ENCODE peak calls at places on chromosomes 13 and 19, in seven cellular contexts. One of them, this sample, is unnamed.

GRCh38 chr13:55160911-55161310 is 1979.8 kb upstream of the PRR20A start:
- DNase-seq in heart right ventricle: no peak
- DNase-seq in breast epithelium: no peak
- DNase-seq in esophagus squamous epithelium: no peak
- DNase-seq in left ventricle myocardium inferior: no peak
- DNase-seq in AG04449: no peak
- DNase-seq in hepatocyte: no peak
- DNase-seq in this sample: no peak

GRCh38 chr19:6677924-6678689 is 8.1 kb upstream of the TNFSF14 start:
- DNase-seq in heart right ventricle: no peak
- DNase-seq in left ventricle myocardium inferior: no peak
- DNase-seq in breast epithelium: no peak
- DNase-seq in AG04449: no peak
- DNase-seq in hepatocyte: peak; percentile 35
- DNase-seq in esophagus squamous epithelium: no peak
- DNase-seq in this sample: no peak

GRCh38 chr13:98802548-98802947 is 50.1 kb upstream of the SLC15A1 start:
- DNase-seq in AG04449: no peak
- DNase-seq in esophagus squamous epithelium: no peak
- DNase-seq in heart right ventricle: no peak
- DNase-seq in left ventricle myocardium inferior: no peak
- DNase-seq in breast epithelium: no peak
- DNase-seq in hepatocyte: no peak
- DNase-seq in this sample: no peak

GRCh38 chr19:12943437-12944044 is 2.1 kb upstream of the RAD23A start:
- DNase-seq in esophagus squamous epithelium: no peak
- DNase-seq in AG04449: no peak
- DNase-seq in left ventricle myocardium inferior: no peak
- DNase-seq in hepatocyte: no peak
- DNase-seq in heart right ventricle: no peak
- DNase-seq in breast epithelium: no peak
- DNase-seq in this sample: no peak

GRCh38 chr13:90717451-90717936 is 630.0 kb upstream of the MIR17HG start:
- DNase-seq in heart right ventricle: no peak
- DNase-seq in AG04449: no peak
- DNase-seq in esophagus squamous epithelium: no peak
- DNase-seq in left ventricle myocardium inferior: no peak
- DNase-seq in hepatocyte: peak; percentile 45
- DNase-seq in breast epithelium: no peak
- DNase-seq in this sample: peak; percentile 94

GRCh38 chr19:22882797-22883196 is 50.7 kb downstream of the ZNF723 start:
- DNase-seq in hepatocyte: peak; percentile 13
- DNase-seq in AG04449: no peak
- DNase-seq in left ventricle myocardium inferior: no peak
- DNase-seq in heart right ventricle: peak; percentile 5
- DNase-seq in breast epithelium: no peak
- DNase-seq in esophagus squamous epithelium: no peak
- DNase-seq in this sample: no peak

GRCh38 chr19:13091400-13092161 is 11.1 kb downstream of the LYL1 start:
- DNase-seq in esophagus squamous epithelium: no peak
- DNase-seq in heart right ventricle: peak; percentile 77
- DNase-seq in left ventricle myocardium inferior: peak; percentile 62
- DNase-seq in AG04449: peak; percentile 69
- DNase-seq in breast epithelium: peak; percentile 84
- DNase-seq in hepatocyte: peak; percentile 77
- DNase-seq in this sample: no peak

GRCh38 chr19:18790566-18791314 is at the start of gene COMP:
- DNase-seq in AG04449: no peak
- DNase-seq in heart right ventricle: no peak
- DNase-seq in hepatocyte: no peak
- DNase-seq in breast epithelium: no peak
- DNase-seq in left ventricle myocardium inferior: no peak
- DNase-seq in esophagus squamous epithelium: no peak
- DNase-seq in this sample: no peak

GRCh38 chr13:50650936-50651638 is 192.4 kb downstream of the DLEU7 start:
- DNase-seq in left ventricle myocardium inferior: no peak
- DNase-seq in hepatocyte: peak; percentile 14
- DNase-seq in AG04449: no peak
- DNase-seq in heart right ventricle: no peak
- DNase-seq in breast epithelium: no peak
- DNase-seq in esophagus squamous epithelium: no peak
- DNase-seq in this sample: no peak

GRCh38 chr19:1395194-1396018 is 5.9 kb downstream of the GAMT start:
- DNase-seq in breast epithelium: no peak
- DNase-seq in heart right ventricle: no peak
- DNase-seq in left ventricle myocardium inferior: no peak
- DNase-seq in esophagus squamous epithelium: no peak
- DNase-seq in hepatocyte: no peak
- DNase-seq in AG04449: no peak
- DNase-seq in this sample: no peak

GRCh38 chr19:58544591-58545285 is 874 bp downstream of the TRIM28 start:
- DNase-seq in esophagus squamous epithelium: no peak
- DNase-seq in breast epithelium: no peak
- DNase-seq in hepatocyte: peak; percentile 88
- DNase-seq in AG04449: no peak
- DNase-seq in heart right ventricle: no peak
- DNase-seq in left ventricle myocardium inferior: no peak
- DNase-seq in this sample: no peak

GRCh38 chr13:109879338-109879737 is 93.0 kb upstream of the IRS2 start:
- DNase-seq in heart right ventricle: no peak
- DNase-seq in hepatocyte: no peak
- DNase-seq in breast epithelium: no peak
- DNase-seq in left ventricle myocardium inferior: peak; percentile 28
- DNase-seq in esophagus squamous epithelium: no peak
- DNase-seq in AG04449: no peak
- DNase-seq in this sample: no peak

GRCh38 chr13:27794921-27795717 is 2.8 kb downstream of the GSX1 start:
- DNase-seq in hepatocyte: no peak
- DNase-seq in AG04449: no peak
- DNase-seq in esophagus squamous epithelium: no peak
- DNase-seq in heart right ventricle: no peak
- DNase-seq in breast epithelium: no peak
- DNase-seq in left ventricle myocardium inferior: no peak
- DNase-seq in this sample: no peak

GRCh38 chr13:43305416-43305815 is 282.0 kb downstream of the DNAJC15 start:
- DNase-seq in hepatocyte: no peak
- DNase-seq in esophagus squamous epithelium: no peak
- DNase-seq in AG04449: no peak
- DNase-seq in heart right ventricle: no peak
- DNase-seq in breast epithelium: no peak
- DNase-seq in left ventricle myocardium inferior: no peak
- DNase-seq in this sample: no peak

GRCh38 chr13:113558461-113558860 is 26.1 kb upstream of the TFDP1 start:
- DNase-seq in left ventricle myocardium inferior: no peak
- DNase-seq in hepatocyte: no peak
- DNase-seq in esophagus squamous epithelium: no peak
- DNase-seq in breast epithelium: peak; percentile 2
- DNase-seq in heart right ventricle: no peak
- DNase-seq in AG04449: no peak
- DNase-seq in this sample: no peak

GRCh38 chr19:1437609-1438008 is 587 bp upstream of the RPS15 start:
- DNase-seq in AG04449: no peak
- DNase-seq in heart right ventricle: no peak
- DNase-seq in esophagus squamous epithelium: no peak
- DNase-seq in breast epithelium: no peak
- DNase-seq in hepatocyte: no peak
- DNase-seq in left ventricle myocardium inferior: no peak
- DNase-seq in this sample: no peak

GRCh38 chr13:94176576-94176975 is 302.9 kb downstream of the DCT start:
- DNase-seq in hepatocyte: no peak
- DNase-seq in heart right ventricle: no peak
- DNase-seq in AG04449: no peak
- DNase-seq in esophagus squamous epithelium: no peak
- DNase-seq in left ventricle myocardium inferior: no peak
- DNase-seq in breast epithelium: no peak
- DNase-seq in this sample: no peak

GRCh38 chr13:74136089-74136658 is 2.0 kb upstream of the KLF12 start:
- DNase-seq in heart right ventricle: peak; percentile 33
- DNase-seq in AG04449: no peak
- DNase-seq in breast epithelium: no peak
- DNase-seq in esophagus squamous epithelium: no peak
- DNase-seq in hepatocyte: peak; percentile 58
- DNase-seq in left ventricle myocardium inferior: peak; percentile 31
- DNase-seq in this sample: no peak

GRCh38 chr19:55370305-55370988 is at the start of gene IL11:
- DNase-seq in heart right ventricle: no peak
- DNase-seq in AG04449: no peak
- DNase-seq in esophagus squamous epithelium: no peak
- DNase-seq in left ventricle myocardium inferior: no peak
- DNase-seq in hepatocyte: peak; percentile 59
- DNase-seq in breast epithelium: no peak
- DNase-seq in this sample: no peak

GRCh38 chr13:30685987-30686386 is 49.4 kb upstream of the ALOX5AP start:
- DNase-seq in esophagus squamous epithelium: no peak
- DNase-seq in heart right ventricle: no peak
- DNase-seq in left ventricle myocardium inferior: no peak
- DNase-seq in breast epithelium: no peak
- DNase-seq in AG04449: no peak
- DNase-seq in hepatocyte: no peak
- DNase-seq in this sample: no peak

GRCh38 chr19:55373318-55373992 is 3.2 kb upstream of the TMEM190 start:
- DNase-seq in hepatocyte: no peak
- DNase-seq in heart right ventricle: no peak
- DNase-seq in left ventricle myocardium inferior: no peak
- DNase-seq in breast epithelium: no peak
- DNase-seq in AG04449: no peak
- DNase-seq in esophagus squamous epithelium: no peak
- DNase-seq in this sample: no peak

GRCh38 chr19:20179946-20180345 is 12.9 kb downstream of the ZNF486 start:
- DNase-seq in left ventricle myocardium inferior: no peak
- DNase-seq in breast epithelium: no peak
- DNase-seq in hepatocyte: no peak
- DNase-seq in heart right ventricle: no peak
- DNase-seq in AG04449: no peak
- DNase-seq in esophagus squamous epithelium: no peak
- DNase-seq in this sample: no peak

GRCh38 chr19:45440873-45441654 is 17.3 kb upstream of the ERCC1 start:
- DNase-seq in AG04449: no peak
- DNase-seq in heart right ventricle: no peak
- DNase-seq in hepatocyte: peak; percentile 43
- DNase-seq in breast epithelium: no peak
- DNase-seq in left ventricle myocardium inferior: no peak
- DNase-seq in esophagus squamous epithelium: no peak
- DNase-seq in this sample: no peak

GRCh38 chr13:42137856-42138537 is 89.5 kb downstream of the DGKH start:
- DNase-seq in left ventricle myocardium inferior: no peak
- DNase-seq in hepatocyte: no peak
- DNase-seq in AG04449: no peak
- DNase-seq in breast epithelium: no peak
- DNase-seq in esophagus squamous epithelium: no peak
- DNase-seq in heart right ventricle: no peak
- DNase-seq in this sample: no peak

GRCh38 chr13:25420161-25420560 is 48.4 kb downstream of the ATP8A2 start:
- DNase-seq in breast epithelium: no peak
- DNase-seq in AG04449: no peak
- DNase-seq in esophagus squamous epithelium: no peak
- DNase-seq in left ventricle myocardium inferior: no peak
- DNase-seq in heart right ventricle: no peak
- DNase-seq in hepatocyte: no peak
- DNase-seq in this sample: no peak

GRCh38 chr19:2981898-2982297 is 4.5 kb downstream of the TLE6 start:
- DNase-seq in left ventricle myocardium inferior: no peak
- DNase-seq in breast epithelium: no peak
- DNase-seq in AG04449: no peak
- DNase-seq in hepatocyte: no peak
- DNase-seq in esophagus squamous epithelium: no peak
- DNase-seq in heart right ventricle: no peak
- DNase-seq in this sample: no peak

GRCh38 chr19:2982556-2982955 is 5.2 kb downstream of the TLE6 start:
- DNase-seq in left ventricle myocardium inferior: no peak
- DNase-seq in AG04449: no peak
- DNase-seq in heart right ventricle: no peak
- DNase-seq in hepatocyte: no peak
- DNase-seq in esophagus squamous epithelium: no peak
- DNase-seq in breast epithelium: no peak
- DNase-seq in this sample: no peak

GRCh38 chr19:2982983-2983350 is 5.6 kb downstream of the TLE6 start:
- DNase-seq in heart right ventricle: peak; percentile 81
- DNase-seq in left ventricle myocardium inferior: peak; percentile 89
- DNase-seq in hepatocyte: peak; percentile 86
- DNase-seq in breast epithelium: peak; percentile 96
- DNase-seq in esophagus squamous epithelium: no peak
- DNase-seq in AG04449: peak; percentile 67
- DNase-seq in this sample: no peak

GRCh38 chr19:2984196-2984490 is 6.8 kb downstream of the TLE6 start:
- DNase-seq in heart right ventricle: no peak
- DNase-seq in breast epithelium: no peak
- DNase-seq in AG04449: no peak
- DNase-seq in esophagus squamous epithelium: no peak
- DNase-seq in hepatocyte: no peak
- DNase-seq in left ventricle myocardium inferior: no peak
- DNase-seq in this sample: no peak

GRCh38 chr19:2983351-2984195 is 6.2 kb downstream of the TLE6 start:
- DNase-seq in hepatocyte: peak; percentile 75
- DNase-seq in heart right ventricle: peak; percentile 75
- DNase-seq in left ventricle myocardium inferior: peak; percentile 74
- DNase-seq in esophagus squamous epithelium: no peak
- DNase-seq in breast epithelium: peak; percentile 86
- DNase-seq in AG04449: no peak
- DNase-seq in this sample: no peak
- H3K4me3 ChIP-seq in hepatocyte: no peak overlapping the region
- H3K4me3 ChIP-seq in heart right ventricle: peak overlapping the region; percentile 40
- H3K4me3 ChIP-seq in left ventricle myocardium inferior: peak overlapping the region; percentile 55
- H3K4me3 ChIP-seq in esophagus squamous epithelium: peak overlapping the region; percentile 27
- H3K4me3 ChIP-seq in breast epithelium: peak overlapping the region; percentile 69
- H3K4me3 ChIP-seq in AG04449: peak overlapping the region; percentile 53
- H3K4me3 ChIP-seq in this sample: no peak overlapping the region

DNA sequence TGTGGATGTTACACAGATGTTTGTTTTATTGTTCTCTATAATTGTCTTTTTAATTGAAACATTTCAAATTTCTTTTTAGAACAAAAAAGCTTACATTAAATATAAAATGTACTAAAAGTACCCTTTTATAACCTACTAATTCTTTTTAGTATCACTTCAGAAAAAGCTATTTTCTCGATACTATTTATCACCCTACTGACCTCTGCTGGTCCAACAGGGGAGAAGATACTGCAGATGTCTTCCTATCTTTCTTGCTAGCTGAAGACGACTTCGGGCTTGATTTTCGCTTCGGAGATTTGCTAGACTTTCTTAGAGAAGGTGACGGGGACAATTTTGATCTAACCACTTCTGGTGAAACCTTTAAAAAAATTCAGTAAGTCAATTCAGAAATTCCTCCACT is 42.4 kb downstream of the ZC3H13 start:
- DNase-seq in esophagus squamous epithelium: no peak
- DNase-seq in left ventricle myocardium inferior: no peak
- DNase-seq in AG04449: no peak
- DNase-seq in breast epithelium: no peak
- DNase-seq in hepatocyte: peak; percentile 22
- DNase-seq in heart right ventricle: no peak
- DNase-seq in this sample: no peak
- TF ChIP-seq CTCF in esophagus squamous epithelium: no peak
- TF ChIP-seq CTCF in left ventricle myocardium inferior: peak; percentile 26
- TF ChIP-seq CTCF in AG04449: peak; percentile 14
- TF ChIP-seq CTCF in breast epithelium: no peak
- TF ChIP-seq CTCF in hepatocyte: peak; percentile 50
- TF ChIP-seq CTCF in heart right ventricle: no peak
- TF ChIP-seq CTCF in this sample: peak; percentile 56

GRCh38 chr13:20960663-20961309 is 58.2 kb upstream of the XPO4 start:
- DNase-seq in left ventricle myocardium inferior: no peak
- DNase-seq in AG04449: no peak
- DNase-seq in esophagus squamous epithelium: no peak
- DNase-seq in hepatocyte: no peak
- DNase-seq in breast epithelium: no peak
- DNase-seq in heart right ventricle: no peak
- DNase-seq in this sample: no peak
- H3K4me3 ChIP-seq in left ventricle myocardium inferior: peak overlapping the region; percentile 42
- H3K4me3 ChIP-seq in AG04449: no peak overlapping the region
- H3K4me3 ChIP-seq in esophagus squamous epithelium: no peak overlapping the region
- H3K4me3 ChIP-seq in hepatocyte: no peak overlapping the region
- H3K4me3 ChIP-seq in breast epithelium: peak overlapping the region; percentile 41
- H3K4me3 ChIP-seq in heart right ventricle: no peak overlapping the region
- H3K4me3 ChIP-seq in this sample: no peak overlapping the region

GRCh38 chr19:10855879-10856522 is 7.8 kb downstream of the C19orf38 start:
- DNase-seq in hepatocyte: no peak
- DNase-seq in left ventricle myocardium inferior: no peak
- DNase-seq in esophagus squamous epithelium: no peak
- DNase-seq in AG04449: no peak
- DNase-seq in heart right ventricle: no peak
- DNase-seq in breast epithelium: no peak
- DNase-seq in this sample: no peak
- TF ChIP-seq CTCF in hepatocyte: peak; percentile 9
- TF ChIP-seq CTCF in left ventricle myocardium inferior: peak; percentile 46
- TF ChIP-seq CTCF in esophagus squamous epithelium: peak; percentile 41
- TF ChIP-seq CTCF in AG04449: peak; percentile 50
- TF ChIP-seq CTCF in heart right ventricle: no peak
- TF ChIP-seq CTCF in breast epithelium: peak; percentile 24
- TF ChIP-seq CTCF in this sample: peak; percentile 59